ENCODE peak calls at places on chromosomes 3 and 15, in four cellular contexts. Z is cardiac muscle cell, T is uterus, V is choroid plexus epithelial cell. Y is an unnamed sample.
A peak's percentile ranks its signal among the peaks of the same experiment; 100 is the strongest.

GRCh38 chr15:72197045-72197459 is 535 bp downstream of the GRAMD2A start:
- DNase-seq in Z (no peak), T (no peak), V (no peak), Y (peak; percentile 47)

GRCh38 chr3:134104031-134104430 is 74.3 kb upstream of the SLCO2A1 start:
- DNase-seq in Z (peak; percentile 17), T (no peak), V (peak; percentile 17), Y (peak; percentile 25)

GRCh38 chr3:76683256-76683655 is 356.6 kb upstream of the ROBO2 start:
- DNase-seq in Z (no peak), T (no peak), V (no peak), Y (no peak)

GRCh38 chr3:97720417-97720816 is 44.1 kb upstream of the ARL6 start:
- DNase-seq in Z (no peak), T (no peak), V (no peak), Y (peak; percentile 18)

GRCh38 chr3:124441766-124442165 is 288.5 kb upstream of the UMPS start:
- DNase-seq in Z (no peak), T (no peak), V (no peak), Y (no peak)

GRCh38 chr3:157067114-157067513 is 92.8 kb downstream of the CCNL1 start:
- DNase-seq in Z (no peak), T (no peak), V (no peak), Y (no peak)

GRCh38 chr3:72492240-72492639 is 356.0 kb downstream of the SHQ1 start:
- DNase-seq in Z (peak; percentile 96), T (no peak), V (peak; percentile 94), Y (peak; percentile 78)

GRCh38 chr15:77632760-77633133 is at the start of gene LINGO1:
- DNase-seq in Z (peak; percentile 41), T (no peak), V (peak; percentile 13), Y (peak; percentile 24)

GRCh38 chr3:133268772-133269171 is 131.1 kb upstream of the BFSP2 start:
- DNase-seq in Z (no peak), T (no peak), V (no peak), Y (no peak)

GRCh38 chr15:50944692-50945091 is 36.2 kb downstream of the AP4E1 start:
- DNase-seq in Z (no peak), T (no peak), V (no peak), Y (no peak)

GRCh38 chr3:117589454-117589853 is 879.9 kb downstream of the TUSC7 start:
- DNase-seq in Z (no peak), T (no peak), V (no peak), Y (no peak)

DNA sequence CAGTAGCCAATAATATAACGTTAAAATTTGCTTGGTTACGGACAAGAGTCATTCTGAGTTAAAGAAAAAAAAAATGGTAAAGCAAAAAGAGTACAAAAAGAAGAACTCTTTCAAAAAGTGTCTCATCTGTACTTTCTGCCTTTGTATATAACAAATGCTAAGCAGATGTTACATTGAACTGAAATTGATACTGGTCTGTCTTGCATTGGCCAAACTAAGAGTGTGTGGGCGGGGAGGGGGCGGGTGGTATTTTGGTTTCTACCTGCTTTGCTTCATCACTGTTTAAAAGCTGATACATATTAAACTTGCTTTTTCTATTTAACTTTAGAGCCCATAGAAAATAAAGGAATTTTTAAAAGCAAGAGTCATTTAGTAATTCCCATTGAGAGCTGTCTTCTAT is 215.0 kb upstream of the THBS1 start:
- DNase-seq in Z (no peak), T (no peak), V (no peak), Y (no peak)
- H3K4me3 ChIP-seq in Z (no peak overlapping the region), T (no peak overlapping the region), V (no peak overlapping the region), Y (no peak overlapping the region)

DNA sequence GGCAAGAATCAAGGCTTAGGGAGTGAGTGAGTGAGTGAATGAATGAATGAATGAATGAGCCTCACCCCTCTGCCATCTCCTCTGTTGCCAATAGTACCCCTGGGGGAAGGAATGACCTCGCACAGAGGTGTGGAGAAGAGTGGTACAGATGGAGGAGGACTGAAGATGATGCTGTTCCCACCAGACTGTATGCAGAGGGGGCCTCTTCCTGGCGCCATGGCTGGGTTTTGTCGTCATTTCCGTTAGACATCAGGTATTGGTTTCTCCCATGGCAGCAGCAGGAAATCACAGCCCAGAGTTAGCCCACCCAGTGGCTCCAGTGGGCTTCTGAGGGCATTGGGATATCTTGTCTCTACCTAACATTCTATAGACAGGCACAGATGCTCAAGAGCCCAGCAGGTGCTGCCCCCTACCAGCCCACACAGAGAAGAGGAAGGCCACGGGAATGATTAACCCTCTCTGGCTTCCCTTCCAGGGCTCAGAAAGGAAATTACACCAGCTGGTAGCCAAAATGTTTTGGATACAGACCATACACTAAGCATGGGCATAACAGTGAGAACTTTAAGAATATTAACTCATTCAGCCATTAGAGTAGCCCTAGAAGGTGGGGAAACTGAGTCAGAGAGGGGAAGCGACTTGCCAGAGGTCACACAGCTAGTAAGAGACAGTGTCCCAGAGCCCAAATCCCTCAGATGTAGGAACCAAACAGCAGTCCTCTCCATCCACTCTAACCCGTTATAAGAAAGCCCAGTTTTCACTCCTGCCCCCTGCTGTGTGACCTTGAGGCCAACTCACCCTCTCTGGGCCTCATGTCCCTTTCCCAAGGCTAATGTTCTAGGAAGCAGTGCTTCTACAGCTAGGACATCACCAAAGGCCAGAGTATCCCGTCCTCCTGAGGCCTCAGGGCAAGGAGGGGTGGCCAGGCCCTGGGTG is 109.6 kb upstream of the SLC6A11 start:
- DNase-seq in Z (no peak), T (no peak), V (no peak), Y (no peak)
- TF ChIP-seq CTCF in Z (no peak), T (no peak), V (peak; percentile 7), Y (no peak)

GRCh38 chr3:11592460-11593298 is 51.0 kb downstream of the VGLL4 start:
- DNase-seq in Z (no peak), T (peak; percentile 43), V (peak; percentile 33), Y (no peak)
- H3K4me3 ChIP-seq in Z (no peak overlapping the region), T (no peak overlapping the region), V (no peak overlapping the region), Y (no peak overlapping the region)

GRCh38 chr3:147712357-147712756 is 303.2 kb downstream of the ZIC1 start:
- DNase-seq in Z (no peak), T (no peak), V (no peak), Y (no peak)
- TF ChIP-seq CTCF in Z (no peak), T (no peak), V (peak; percentile 32), Y (no peak)

GRCh38 chr15:67828379-67828968 is 3.2 kb downstream of the SKOR1 start:
- DNase-seq in Z (no peak), T (no peak), V (no peak), Y (no peak)
- H3K4me3 ChIP-seq in Z (no peak overlapping the region), T (no peak overlapping the region), V (no peak overlapping the region), Y (no peak overlapping the region)

DNA sequence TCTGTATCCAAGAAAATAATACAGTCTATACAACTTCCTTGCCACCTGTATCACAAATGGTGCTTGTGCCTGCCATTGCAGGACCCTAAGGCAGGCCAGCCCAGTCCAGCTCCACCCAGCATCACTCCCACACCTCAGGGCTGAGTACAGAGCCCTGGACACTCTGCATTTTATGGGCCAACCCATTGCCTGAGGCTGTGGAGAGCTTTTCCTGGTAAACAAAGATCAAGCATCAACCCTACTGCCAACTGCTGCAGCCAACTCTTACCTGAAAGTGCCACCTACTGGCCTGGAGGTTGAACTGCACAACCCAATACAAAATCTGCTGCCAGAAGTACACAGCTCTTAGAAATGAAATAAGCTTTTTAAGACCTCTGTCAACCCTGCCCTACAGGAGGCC is 1082.2 kb downstream of the NAALADL2 start:
- DNase-seq in Z (peak; percentile 21), T (no peak), V (peak; percentile 24), Y (peak; percentile 42)
- TF ChIP-seq CTCF in Z (peak; percentile 31), T (no peak), V (peak; percentile 47), Y (peak; percentile 56)

DNA sequence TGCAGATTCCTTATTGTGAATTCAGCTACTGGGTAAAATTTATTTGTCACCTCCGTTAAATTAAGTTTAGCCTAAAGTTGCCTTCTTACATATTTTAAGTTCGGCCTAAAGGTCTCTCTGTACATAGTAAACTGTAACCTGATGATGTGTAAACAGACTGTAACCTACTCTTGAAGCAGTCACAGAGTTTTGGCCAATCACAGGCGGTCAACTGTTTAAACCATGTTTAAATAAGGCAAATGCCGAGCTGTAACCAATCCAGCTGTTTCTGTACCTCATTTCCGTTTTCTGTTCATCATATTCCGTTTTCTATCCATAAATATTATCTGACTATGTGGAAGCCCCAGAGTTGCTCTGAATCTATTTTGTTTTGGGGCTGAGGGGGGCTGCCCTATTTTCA is 2.4 kb upstream of the ADAMTSL3 start:
- DNase-seq in Z (no peak), T (no peak), V (no peak), Y (no peak)
- H3K4me3 ChIP-seq in Z (no peak overlapping the region), T (no peak overlapping the region), V (no peak overlapping the region), Y (no peak overlapping the region)

Y was measured in epithelial cell of esophagus.